ENCODE peak calls at places on chromosomes 16 and 17, in five cellular contexts. Y, B, D, L and P are unnamed samples.

GRCh38 chr17:41500131-41500911 is 5.1 kb downstream of the KRT13 start:
- DNase-seq in Y (peak; percentile 50), B (peak; percentile 82), D (no peak), L (no peak), P (no peak)

GRCh38 chr16:81263470-81264200 is 25.1 kb downstream of the BCO1 start:
- DNase-seq in Y (no peak), B (peak; percentile 33), D (no peak), L (peak; percentile 41), P (no peak)

GRCh38 chr16:47461598-47462266 is 601 bp downstream of the PHKB start:
- DNase-seq in Y (peak; percentile 87), B (peak; percentile 67), D (no peak), L (no peak), P (no peak)

GRCh38 chr17:157901-158300 is 20.5 kb downstream of the SCGB1C2 start:
- DNase-seq in Y (no peak), B (no peak), D (peak; percentile 9), L (no peak), P (no peak)

GRCh38 chr17:15240617-15241016 is 24.5 kb downstream of the PMP22 start:
- DNase-seq in Y (no peak), B (no peak), D (no peak), L (no peak), P (no peak)

GRCh38 chr17:72592242-72592966 is 471.6 kb downstream of the SOX9 start:
- DNase-seq in Y (peak; percentile 90), B (peak; percentile 95), D (peak; percentile 82), L (peak; percentile 85), P (peak; percentile 95)

GRCh38 chr16:18841833-18842525 is 40.6 kb upstream of the ARL6IP1 start:
- DNase-seq in Y (no peak), B (no peak), D (no peak), L (no peak), P (no peak)

GRCh38 chr16:61179571-61179970 is 856.7 kb downstream of the CDH8 start:
- DNase-seq in Y (no peak), B (no peak), D (no peak), L (no peak), P (no peak)

GRCh38 chr17:50375858-50376538 is 3.0 kb downstream of the EME1 start:
- DNase-seq in Y (no peak), B (no peak), D (no peak), L (no peak), P (no peak)

GRCh38 chr17:50689251-50689650 is 18.5 kb downstream of the ANKRD40 start:
- DNase-seq in Y (peak; percentile 76), B (peak; percentile 57), D (no peak), L (no peak), P (no peak)

GRCh38 chr16:66927012-66927436 is 1.7 kb upstream of the RRAD start:
- DNase-seq in Y (peak; percentile 79), B (peak; percentile 39), D (no peak), L (no peak), P (no peak)

GRCh38 chr16:24993722-24994686 is 21.2 kb downstream of the ARHGAP17 start:
- DNase-seq in Y (peak; percentile 75), B (peak; percentile 90), D (no peak), L (no peak), P (no peak)

GRCh38 chr17:4504188-4504587 is 5.5 kb downstream of the SPNS2 start:
- DNase-seq in Y (no peak), B (peak; percentile 34), D (peak; percentile 49), L (no peak), P (no peak)

GRCh38 chr17:52762147-52762793 is 603.8 kb upstream of the CA10 start:
- DNase-seq in Y (no peak), B (no peak), D (no peak), L (no peak), P (no peak)

DNA sequence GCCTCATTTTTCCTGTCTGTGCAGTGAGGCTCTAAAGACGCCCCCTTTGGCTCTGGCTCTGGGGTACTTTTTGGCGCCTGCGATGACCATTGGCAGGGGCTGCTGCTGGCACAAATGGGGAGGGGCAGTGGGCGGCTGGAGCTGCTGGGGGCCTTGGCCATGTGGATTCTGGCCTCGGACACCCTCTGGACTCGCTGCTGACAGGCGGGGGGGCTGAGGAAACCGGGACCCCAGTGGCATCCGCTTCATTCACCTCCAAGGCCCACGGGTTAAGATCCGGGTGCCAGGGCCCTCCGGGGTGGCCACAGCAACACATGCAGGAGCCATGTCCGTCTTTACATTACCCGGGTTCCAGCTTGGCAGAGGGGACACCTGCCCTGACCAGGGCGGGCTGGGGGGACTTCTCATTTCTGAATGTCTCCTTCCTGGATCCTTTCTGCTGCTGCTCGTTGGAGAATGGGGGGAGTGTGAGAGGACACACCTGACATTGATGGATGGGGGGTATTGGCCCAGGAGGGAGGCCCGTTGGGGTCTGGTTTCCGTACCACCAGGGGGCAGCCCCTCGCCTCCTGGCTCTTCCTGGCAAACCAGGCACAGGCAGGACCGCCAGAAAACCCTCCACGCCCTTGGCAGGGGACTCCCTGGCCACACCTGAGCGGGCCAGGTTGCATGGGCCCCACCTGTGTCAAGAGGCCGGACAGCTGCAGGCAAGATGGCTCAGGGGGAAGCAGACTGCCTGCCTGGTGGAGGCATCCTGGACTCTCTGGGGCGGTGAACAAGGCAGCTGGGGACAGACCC is 21.8 kb downstream of the GSE1 start:
- DNase-seq in Y (no peak), B (no peak), D (no peak), L (no peak), P (no peak)
- TF ChIP-seq CTCF in Y (peak; percentile 13), B (peak; percentile 22), D (no peak), L (no peak), P (peak; percentile 9)

GRCh38 chr16:26762596-26762995 is 304.1 kb upstream of the C16orf82 start:
- DNase-seq in Y (no peak), B (no peak), D (no peak), L (no peak), P (no peak)

GRCh38 chr16:26770547-26770946 is 296.2 kb upstream of the C16orf82 start:
- DNase-seq in Y (no peak), B (no peak), D (no peak), L (no peak), P (no peak)

DNA sequence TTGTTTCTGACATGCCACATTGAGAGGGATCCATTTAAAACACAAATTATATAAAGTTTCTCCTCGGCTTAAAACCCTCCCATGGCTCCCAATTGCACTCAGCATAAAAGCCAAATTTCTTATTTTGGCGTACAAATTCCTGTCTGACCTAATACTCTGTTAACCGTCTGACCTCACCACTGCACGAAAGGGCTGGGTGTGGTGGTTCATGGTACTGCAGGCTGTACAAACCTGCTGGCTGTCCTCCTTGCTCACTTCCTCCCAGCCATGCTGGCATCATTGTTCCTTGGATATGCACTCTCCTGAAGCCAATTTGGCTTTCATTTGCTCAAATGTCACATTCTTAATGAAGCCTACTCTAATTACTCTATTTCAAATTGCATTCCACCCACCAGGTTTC is 301.6 kb upstream of the C16orf82 start:
- DNase-seq in Y (peak; percentile 16), B (no peak), D (no peak), L (no peak), P (no peak)
- TF ChIP-seq CTCF in Y (no peak), B (peak; percentile 18), D (no peak), L (peak; percentile 47), P (no peak)

DNA sequence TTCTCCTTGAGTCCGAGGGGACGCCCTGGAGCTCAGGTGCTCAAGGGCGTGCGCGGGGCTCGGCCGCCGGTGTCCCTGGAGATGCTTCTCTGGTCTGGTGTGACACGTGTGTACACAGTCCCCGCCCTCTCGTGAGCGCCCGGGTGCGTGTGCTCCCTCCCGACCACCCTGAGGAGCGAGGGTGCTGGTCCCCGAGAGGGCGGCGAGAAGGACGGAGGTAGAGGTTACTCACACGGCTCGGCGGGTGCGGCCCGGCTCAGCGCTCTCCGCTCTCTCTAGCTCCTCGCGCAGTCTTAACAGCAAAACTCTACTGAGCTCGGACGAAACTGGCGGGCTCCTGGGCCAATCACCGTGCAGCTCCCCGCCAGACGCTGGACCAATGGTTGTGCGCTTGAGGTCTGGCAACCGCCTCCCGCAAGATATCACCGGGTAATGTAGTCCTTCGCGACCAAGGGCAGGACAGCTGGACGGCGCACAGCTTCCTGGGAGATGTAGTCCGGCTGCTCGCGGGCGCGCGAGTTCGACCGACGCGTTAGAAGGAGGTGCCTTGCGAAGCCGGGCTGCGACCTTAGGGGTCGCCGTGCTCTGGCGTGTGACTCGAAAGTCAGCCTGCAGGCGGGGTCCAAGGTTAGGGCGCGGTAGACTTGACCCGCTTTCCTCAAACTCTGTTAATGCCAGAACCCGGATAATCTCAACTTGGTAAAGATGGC is at the start of gene SLC25A19:
- DNase-seq in Y (peak; percentile 100), B (peak; percentile 99), D (peak; percentile 99), L (peak; percentile 95), P (peak; percentile 98)
- TF ChIP-seq CTCF in Y (no peak), B (no peak), D (no peak), L (no peak), P (no peak)

GRCh38 chr17:76452646-76453430 is at the start of gene UBE2O:
- DNase-seq in Y (peak; percentile 94), B (peak; percentile 93), D (peak; percentile 92), L (peak; percentile 94), P (peak; percentile 96)
- TF ChIP-seq CTCF in Y (peak; percentile 44), B (peak; percentile 63), D (peak; percentile 39), L (peak; percentile 33), P (peak; percentile 60)

DNA sequence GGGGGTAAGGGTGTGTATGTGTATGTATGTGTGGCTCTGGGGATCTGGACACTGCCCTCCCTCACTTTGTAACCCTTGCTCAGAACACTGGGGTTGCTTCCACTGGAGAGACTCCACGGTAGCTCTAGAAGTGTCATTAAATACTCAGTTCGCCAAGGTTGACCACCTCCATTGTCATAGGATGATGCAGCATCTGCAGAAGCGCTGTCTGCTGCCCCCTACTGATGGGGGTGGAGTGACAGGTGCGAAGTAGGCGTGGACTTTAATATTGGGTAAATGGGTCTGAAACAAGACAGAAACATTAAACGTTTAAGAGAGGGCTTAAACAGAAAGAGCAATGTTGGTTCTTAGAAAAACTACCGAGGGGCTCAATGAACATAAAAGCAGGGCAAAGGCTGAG is 35.5 kb upstream of the STAC2 start:
- DNase-seq in Y (peak; percentile 44), B (no peak), D (no peak), L (no peak), P (peak; percentile 70)
- TF ChIP-seq CTCF in Y (peak; percentile 39), B (peak; percentile 48), D (no peak), L (no peak), P (peak; percentile 28)

DNA sequence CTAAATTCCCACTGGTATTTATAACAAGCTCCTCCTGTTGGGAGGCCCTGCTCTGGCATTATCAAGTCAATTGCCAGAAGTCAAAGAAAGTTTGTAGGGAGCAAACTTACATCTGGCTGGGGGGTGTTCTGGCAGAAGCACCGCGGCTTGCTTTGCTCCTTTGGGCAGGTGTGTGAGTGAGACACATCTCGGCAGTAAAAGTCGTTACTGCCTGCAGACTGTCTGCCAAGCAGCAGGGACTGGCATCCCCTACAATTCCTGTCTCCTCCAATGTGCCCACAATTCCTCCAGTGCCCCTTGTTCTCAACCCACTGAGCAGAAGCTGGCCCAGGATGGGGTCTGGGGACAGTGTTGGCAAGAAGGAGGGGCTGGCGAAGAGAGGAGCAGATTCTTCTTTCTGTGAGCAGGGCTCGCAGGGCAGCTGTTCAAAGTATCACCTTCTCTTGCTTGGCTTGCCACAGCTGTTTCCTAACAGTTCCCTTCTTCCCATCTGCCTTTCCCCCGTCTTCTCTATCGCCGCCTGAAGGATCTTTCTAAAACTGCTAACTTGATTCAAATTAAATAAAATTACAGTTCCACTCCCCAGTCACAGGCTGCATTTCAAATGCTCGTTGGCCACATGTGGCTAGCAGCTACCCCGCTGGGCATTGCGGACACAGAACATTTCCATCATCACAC is 30.2 kb downstream of the SPACA3 start:
- DNase-seq in Y (no peak), B (no peak), D (no peak), L (no peak), P (no peak)
- TF ChIP-seq CTCF in Y (no peak), B (no peak), D (no peak), L (no peak), P (no peak)